ENCODE peak calls at places on chromosomes 13 and 19, in nine cellular contexts. A, T, X, O, Q, U, G, H and F are unnamed samples.

GRCh38 chr19:1068111-1069001 is 1.4 kb downstream of the ARHGAP45 start:
- DNase-seq in H (peak), Q (no peak), X (peak), O (no peak), A (no peak), T (peak), G (peak), U (no peak), F (no peak)

GRCh38 chr13:63517376-63517775 is 2101.7 kb upstream of the PCDH20 start:
- DNase-seq in G (no peak), O (no peak), X (no peak), T (no peak), A (no peak), Q (peak), U (peak), H (no peak), F (no peak)

GRCh38 chr13:76454991-76455390 is 431.2 kb downstream of the KCTD12 start:
- DNase-seq in X (no peak), O (no peak), H (no peak), A (no peak), G (no peak), U (no peak), Q (peak), T (no peak), F (no peak)

GRCh38 chr13:21965095-21965494 is 294.2 kb downstream of the FGF9 start:
- DNase-seq in H (no peak), U (no peak), O (no peak), A (no peak), T (no peak), X (no peak), G (no peak), Q (no peak), F (no peak)

GRCh38 chr13:32208860-32209259 is 106.3 kb downstream of the ZAR1L start:
- DNase-seq in Q (no peak), O (no peak), G (no peak), T (no peak), X (no peak), A (no peak), H (no peak), U (no peak), F (no peak)

GRCh38 chr13:81872581-81872980 is 1531.7 kb upstream of the SPRY2 start:
- DNase-seq in U (no peak), O (no peak), Q (no peak), X (no peak), G (no peak), H (no peak), T (no peak), A (no peak), F (peak)

GRCh38 chr13:72004975-72005374 is 138.0 kb upstream of the DACH1 start:
- DNase-seq in H (no peak), Q (no peak), T (no peak), U (no peak), X (no peak), G (no peak), O (no peak), A (no peak), F (no peak)

GRCh38 chr13:43544011-43544410 is 242.8 kb downstream of the ENOX1 start:
- DNase-seq in Q (peak), X (no peak), H (no peak), G (no peak), T (peak), O (no peak), A (peak), U (no peak), F (no peak)

GRCh38 chr13:113045214-113046007 is 60.2 kb upstream of the F7 start:
- DNase-seq in A (no peak), Q (no peak), T (no peak), X (no peak), H (no peak), U (no peak), G (no peak), O (no peak), F (no peak)

GRCh38 chr19:6718741-6719539 is 1.5 kb downstream of the C3 start:
- DNase-seq in G (no peak), A (peak), O (peak), T (peak), Q (no peak), X (no peak), U (no peak), H (peak), F (no peak)

GRCh38 chr13:98570929-98571372 is 6.0 kb downstream of the STK24 start:
- DNase-seq in U (no peak), H (peak), G (no peak), O (no peak), X (peak), A (peak), T (peak), Q (no peak), F (no peak)

GRCh38 chr13:78881746-78882145 is 222.8 kb upstream of the OBI1 start:
- DNase-seq in H (no peak), X (no peak), Q (no peak), A (no peak), G (no peak), U (no peak), O (no peak), T (no peak), F (no peak)

GRCh38 chr19:2059422-2060201 is 8.6 kb upstream of the MKNK2 start:
- DNase-seq in G (no peak), X (no peak), U (peak), T (peak), O (peak), A (peak), H (no peak), Q (peak), F (no peak)

GRCh38 chr13:85806553-85807175 is 7.4 kb upstream of the SLITRK6 start:
- DNase-seq in H (no peak), O (no peak), X (no peak), Q (peak), A (peak), T (no peak), U (no peak), G (no peak), F (no peak)

GRCh38 chr13:49814551-49815270 is 22.2 kb upstream of the KPNA3 start:
- DNase-seq in T (no peak), O (no peak), A (no peak), X (no peak), U (no peak), G (no peak), H (no peak), Q (peak), F (no peak)

GRCh38 chr13:49579501-49579900 is 5.9 kb downstream of the RCBTB1 start:
- DNase-seq in H (no peak), A (no peak), O (no peak), T (no peak), Q (no peak), U (no peak), G (no peak), X (no peak), F (no peak)

GRCh38 chr13:23161176-23161825 is 19.5 kb upstream of the SGCG start:
- DNase-seq in U (no peak), Q (no peak), X (no peak), G (no peak), O (no peak), H (no peak), T (no peak), A (no peak), F (no peak)

GRCh38 chr13:23160241-23161175 is 20.3 kb upstream of the SGCG start:
- DNase-seq in Q (no peak), U (no peak), H (no peak), A (no peak), X (no peak), T (no peak), O (no peak), G (no peak), F (no peak)

GRCh38 chr13:23159205-23159586 is 21.6 kb upstream of the SGCG start:
- DNase-seq in H (no peak), O (no peak), U (no peak), Q (peak), X (no peak), G (peak), T (no peak), A (no peak), F (peak)

GRCh38 chr13:23159587-23160240 is 21.1 kb upstream of the SGCG start:
- DNase-seq in O (peak), G (no peak), X (no peak), H (no peak), U (no peak), Q (no peak), T (no peak), A (no peak), F (peak)
- TF ChIP-seq CTCF in O (no peak), G (peak), X (no peak), H (no peak), U (no peak), Q (no peak), T (no peak), A (no peak), F (no peak)

DNA sequence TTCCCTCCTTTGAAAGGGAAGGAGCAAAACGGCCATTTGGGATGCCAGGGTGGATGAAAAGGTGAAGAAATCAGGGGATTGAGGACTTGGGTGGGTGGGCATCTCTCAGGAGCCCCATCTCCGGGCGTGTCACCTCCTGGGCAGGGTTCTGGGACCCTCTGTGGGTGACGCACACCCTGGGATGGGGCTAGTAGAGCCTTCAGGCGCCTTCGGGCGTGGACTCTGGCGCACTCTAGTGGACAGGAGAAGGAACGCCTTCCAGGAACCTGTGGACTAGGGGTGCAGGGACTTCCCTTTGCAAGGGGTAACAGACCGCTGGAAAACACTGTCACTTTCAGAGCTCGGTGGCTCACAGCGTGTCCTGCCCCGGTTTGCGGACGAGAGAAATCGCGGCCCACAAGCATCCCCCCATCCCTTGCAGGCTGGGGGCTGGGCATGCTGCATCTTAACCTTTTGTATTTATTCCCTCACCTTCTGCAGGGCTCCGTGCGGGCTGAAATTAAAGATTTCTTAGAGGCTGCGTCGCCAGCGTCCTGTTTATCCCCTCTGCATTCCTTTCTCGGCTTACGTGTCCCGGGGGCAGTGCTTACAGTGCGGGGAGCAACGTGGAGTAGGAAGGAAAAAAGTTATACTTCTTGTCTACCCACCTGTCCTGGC is 15.2 kb upstream of the S1PR4 start:
- DNase-seq in U (no peak), O (peak), X (peak), Q (peak), T (peak), G (peak), A (peak), H (peak), F (peak)
- TF ChIP-seq CTCF in U (peak), O (peak), X (peak), Q (peak), T (peak), G (peak), A (peak), H (peak), F (peak)

GRCh38 chr19:44574201-44574950 is 39.0 kb upstream of the IGSF23 start:
- DNase-seq in X (no peak), G (no peak), U (no peak), H (no peak), Q (no peak), T (no peak), O (no peak), A (no peak), F (no peak)
- TF ChIP-seq CTCF in X (no peak), G (no peak), U (no peak), H (no peak), Q (no peak), T (no peak), O (no peak), A (no peak), F (no peak)

GRCh38 chr19:8129061-8129460 is 20.3 kb downstream of the FBN3 start:
- DNase-seq in Q (no peak), X (no peak), T (no peak), O (no peak), H (no peak), G (no peak), A (no peak), U (no peak), F (no peak)
- TF ChIP-seq CTCF in Q (no peak), X (no peak), T (no peak), O (no peak), H (no peak), G (no peak), A (no peak), U (no peak), F (no peak)

DNA sequence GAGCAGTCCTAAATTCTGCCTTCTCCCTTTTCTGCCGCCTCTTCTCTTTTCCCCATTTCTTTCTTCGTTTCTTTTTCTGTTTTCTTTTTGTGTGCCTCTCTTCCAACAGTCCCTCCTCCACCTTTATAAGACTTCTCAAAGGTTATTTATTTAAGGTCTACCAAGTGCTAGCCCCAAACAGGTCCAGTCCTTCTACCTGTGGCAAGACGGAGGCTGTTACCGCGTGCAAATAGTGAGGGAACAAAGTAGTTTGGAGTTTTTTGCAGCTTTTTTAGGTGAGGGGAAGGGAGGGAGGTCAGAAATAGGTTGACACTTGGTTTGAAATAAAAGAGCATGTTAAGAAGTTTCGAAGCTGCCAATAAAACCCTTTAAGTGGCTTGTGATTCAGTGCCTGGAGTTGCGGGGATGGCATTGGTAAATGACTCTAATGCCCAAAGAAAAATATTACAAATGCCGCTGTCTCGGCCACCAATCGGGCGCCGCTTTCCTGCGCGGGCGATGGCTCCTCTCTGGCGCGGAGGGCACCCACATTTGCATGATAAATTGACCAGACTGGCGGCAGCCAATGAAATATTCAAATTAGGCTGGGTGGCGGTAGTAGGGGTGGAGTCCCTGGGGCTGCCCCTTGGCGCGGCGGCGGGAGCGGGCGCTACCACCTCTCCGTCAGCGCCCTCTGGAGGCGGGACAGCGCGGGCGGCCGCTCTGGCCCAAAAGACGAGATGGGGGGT is 7.5 kb upstream of the TSHZ3 start:
- DNase-seq in X (peak), U (no peak), H (no peak), Q (no peak), O (peak), T (peak), A (no peak), G (no peak), F (peak)
- TF ChIP-seq CTCF in X (peak), U (peak), H (peak), Q (no peak), O (peak), T (no peak), A (peak), G (peak), F (peak)

GRCh38 chr19:45346449-45346848 is 5.9 kb downstream of the KLC3 start:
- DNase-seq in T (no peak), O (no peak), G (no peak), U (no peak), Q (no peak), A (no peak), H (no peak), X (no peak), F (no peak)
- TF ChIP-seq CTCF in T (no peak), O (no peak), G (no peak), U (no peak), Q (no peak), A (no peak), H (no peak), X (no peak), F (no peak)

GRCh38 chr13:52399037-52399436 is 6.9 kb downstream of the THSD1 start:
- DNase-seq in T (no peak), X (no peak), Q (no peak), G (no peak), A (no peak), H (no peak), O (no peak), U (no peak), F (no peak)

GRCh38 chr13:52395704-52396103 is 10.3 kb downstream of the THSD1 start:
- DNase-seq in G (no peak), T (no peak), Q (no peak), A (no peak), X (no peak), U (no peak), O (no peak), H (no peak), F (no peak)

GRCh38 chr13:52393572-52394357 is 12.2 kb downstream of the THSD1 start:
- DNase-seq in T (no peak), X (no peak), Q (no peak), O (no peak), A (no peak), G (no peak), U (no peak), H (no peak), F (no peak)

GRCh38 chr13:52405369-52405766 is 604 bp downstream of the THSD1 start:
- DNase-seq in G (no peak), U (no peak), H (no peak), A (peak), Q (no peak), O (no peak), T (no peak), X (no peak), F (no peak)

GRCh38 chr13:52399708-52400107 is 6.3 kb downstream of the THSD1 start:
- DNase-seq in Q (peak), T (no peak), U (no peak), O (no peak), X (no peak), G (no peak), A (no peak), H (no peak), F (no peak)
- TF ChIP-seq CTCF in Q (peak), T (no peak), U (no peak), O (peak), X (no peak), G (peak), A (peak), H (peak), F (no peak)

GRCh38 chr19:49119411-49120324 is at the start of gene PPFIA3:
- DNase-seq in A (peak), X (no peak), T (peak), O (peak), H (no peak), G (peak), U (no peak), Q (peak), F (peak)

GRCh38 chr19:49117677-49118564 is 1.0 kb downstream of the C19orf73 start:
- DNase-seq in G (peak), T (no peak), H (no peak), Q (no peak), O (no peak), X (no peak), A (no peak), U (no peak), F (no peak)

GRCh38 chr19:49120868-49121267 is 1.5 kb downstream of the PPFIA3 start:
- DNase-seq in T (no peak), H (no peak), X (no peak), Q (no peak), O (no peak), U (no peak), A (no peak), G (no peak), F (no peak)

GRCh38 chr19:49120325-49120683 is 960 bp downstream of the PPFIA3 start:
- DNase-seq in X (no peak), G (no peak), Q (no peak), A (no peak), U (no peak), T (no peak), H (no peak), O (no peak), F (no peak)

DNA sequence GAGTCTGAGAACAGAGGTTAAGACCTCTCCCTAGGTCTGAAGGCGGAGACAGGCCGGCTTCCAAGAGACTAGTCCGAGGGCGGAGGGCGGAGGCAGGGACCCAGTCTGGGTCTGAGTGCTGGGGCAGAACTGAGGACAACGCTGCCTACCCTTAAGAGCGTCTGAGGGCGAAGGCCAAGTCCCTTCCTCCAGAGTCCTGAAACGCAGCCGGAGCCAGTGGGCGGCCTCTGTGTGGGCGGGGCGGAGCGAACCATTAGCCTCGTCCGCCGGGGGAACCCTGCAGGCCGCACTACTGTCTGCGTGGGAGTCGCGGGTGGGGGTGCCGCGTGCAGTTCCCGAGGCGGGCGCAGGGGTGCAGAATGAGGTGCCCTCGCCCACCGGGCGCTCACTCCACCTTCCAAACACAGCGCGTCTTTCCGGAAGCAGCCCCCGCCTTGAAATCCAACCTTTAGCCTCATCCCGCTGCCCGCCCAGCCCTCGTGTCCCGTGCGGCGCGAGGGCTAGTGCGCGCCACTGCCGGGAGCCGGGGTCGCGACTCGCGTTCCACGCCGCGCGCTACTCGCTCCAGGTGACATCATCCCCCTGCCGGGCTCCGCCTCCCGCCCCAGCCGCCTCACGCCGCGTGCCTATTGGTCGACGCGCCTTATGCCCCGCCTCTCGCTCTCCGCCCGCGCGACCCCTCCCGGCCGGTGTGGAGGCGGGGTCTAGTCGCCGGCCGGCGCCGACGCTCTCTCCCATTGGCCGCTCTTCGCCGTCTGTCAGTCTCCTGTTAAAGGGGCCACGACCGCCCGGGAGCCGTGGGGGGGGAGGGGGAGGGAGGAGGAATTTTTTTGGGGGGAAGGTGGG is at the start of gene C19orf73:
- DNase-seq in Q (peak), H (peak), G (peak), A (peak), X (peak), O (peak), T (peak), U (peak), F (peak)
- TF ChIP-seq CTCF in Q (no peak), H (peak), G (peak), A (no peak), X (peak), O (peak), T (no peak), U (no peak), F (peak)

GRCh38 chr13:74134777-74135305 is 637 bp upstream of the KLF12 start:
- DNase-seq in Q (no peak), U (no peak), T (peak), H (peak), X (peak), G (peak), O (peak), A (no peak), F (peak)
- TF ChIP-seq CTCF in Q (no peak), U (no peak), T (no peak), H (no peak), X (no peak), G (no peak), O (no peak), A (no peak), F (no peak)

GRCh38 chr19:8826371-8826770 is 5.7 kb downstream of the ZNF558 start:
- DNase-seq in G (no peak), T (no peak), H (no peak), Q (no peak), O (no peak), U (no peak), A (no peak), X (no peak), F (no peak)
- TF ChIP-seq CTCF in G (no peak), T (no peak), H (no peak), Q (no peak), O (no peak), U (no peak), A (no peak), X (no peak), F (no peak)